ENCODE peak calls at places on chromosomes 5 and 9, in nine cellular contexts. Q is stimulated activated CD4-positive, alpha-beta T cell treated with anti-CD3 and anti-CD28 coated beads, TNF-alpha, amount 100 ng/mL, for 4 hours; D is germinal center; J is NCI-H446 treated with DMSO at 0.1 percent for 48 hours; V is WTC11; W is cardiac fibroblast; K is EL; H is anterior cingulate cortex; Z is T-cell. T is an unnamed sample.

GRCh38 chr9:95507456-95508241 is 9.1 kb downstream of the PTCH1 start:
- DNase-seq in V (peak), H (peak), D (peak), Z (no peak), J (peak), Q (no peak), W (peak), K (peak), T (no peak)

GRCh38 chr5:108379722-108380530 is 2.0 kb downstream of the FBXL17 start:
- DNase-seq in D (no peak), H (no peak), Z (no peak), J (no peak), Q (no peak), W (peak), K (peak), V (no peak), T (no peak)

GRCh38 chr9:9996259-9996658 is 616.5 kb downstream of the PTPRD start:
- DNase-seq in W (no peak), K (no peak), V (no peak), J (no peak), Q (no peak), Z (no peak), H (no peak), D (no peak), T (no peak)

GRCh38 chr9:133160742-133161541 is 2.8 kb downstream of the GBGT1 start:
- DNase-seq in K (peak), V (peak), W (peak), H (no peak), D (peak), Z (no peak), Q (no peak), J (no peak), T (no peak)

GRCh38 chr9:125457357-125457756 is 195.7 kb downstream of the GAPVD1 start:
- DNase-seq in Z (no peak), H (no peak), J (no peak), D (no peak), V (no peak), Q (no peak), W (no peak), K (no peak), T (no peak)

GRCh38 chr5:178435321-178436238 is 154.6 kb downstream of the COL23A1 start:
- DNase-seq in Z (no peak), D (no peak), K (no peak), W (no peak), H (no peak), J (no peak), V (no peak), Q (no peak), T (no peak)

GRCh38 chr9:109251080-109251775 is 69.6 kb downstream of the EPB41L4B start:
- DNase-seq in W (peak), V (no peak), D (no peak), Q (no peak), K (peak), H (no peak), Z (no peak), J (no peak), T (no peak)

GRCh38 chr5:175248416-175248905 is 195.5 kb downstream of the DRD1 start:
- DNase-seq in V (no peak), Z (no peak), K (no peak), H (no peak), D (no peak), J (no peak), W (no peak), Q (no peak), T (no peak)